ENCODE peak calls at places on chromosomes 6 and 20, in five cellular contexts. One of them, this sample, is unnamed. For H3K36me3, the result is how much of the 10 kb centered on the place peaks cover.

GRCh38 chr20:63830821-63831593 is at the start of gene ZBTB46:
- DNase-seq in breast epithelium: no peak
- DNase-seq in body of pancreas: peak
- DNase-seq in OCI-LY7: peak
- DNase-seq in Panc1: no peak
- DNase-seq in this sample: no peak

GRCh38 chr6:38876470-38876869 is 161.4 kb downstream of the DNAH8 start:
- DNase-seq in breast epithelium: no peak
- DNase-seq in body of pancreas: no peak
- DNase-seq in OCI-LY7: no peak
- DNase-seq in Panc1: no peak
- DNase-seq in this sample: no peak

GRCh38 chr6:82906489-82906888 is 159.2 kb downstream of the UBE3D start:
- DNase-seq in breast epithelium: no peak
- DNase-seq in body of pancreas: no peak
- DNase-seq in OCI-LY7: no peak
- DNase-seq in Panc1: no peak
- DNase-seq in this sample: no peak

GRCh38 chr20:62212309-62212708 is 7.8 kb downstream of the HRH3 start:
- DNase-seq in breast epithelium: no peak
- DNase-seq in body of pancreas: no peak
- DNase-seq in OCI-LY7: no peak
- DNase-seq in Panc1: no peak
- DNase-seq in this sample: no peak

GRCh38 chr6:152273002-152273401 is 364.2 kb downstream of the SYNE1 start:
- DNase-seq in breast epithelium: no peak
- DNase-seq in body of pancreas: no peak
- DNase-seq in OCI-LY7: no peak
- DNase-seq in Panc1: no peak
- DNase-seq in this sample: no peak

GRCh38 chr6:39166918-39167301 is 51.9 kb upstream of the SAYSD1 start:
- DNase-seq in breast epithelium: no peak
- DNase-seq in body of pancreas: no peak
- DNase-seq in OCI-LY7: no peak
- DNase-seq in Panc1: no peak
- DNase-seq in this sample: no peak

GRCh38 chr6:15086273-15087158 is 159.4 kb upstream of the JARID2 start:
- DNase-seq in breast epithelium: no peak
- DNase-seq in body of pancreas: no peak
- DNase-seq in OCI-LY7: peak
- DNase-seq in Panc1: no peak
- DNase-seq in this sample: no peak

GRCh38 chr20:58001381-58001780 is 227.1 kb downstream of the ANKRD60 start:
- DNase-seq in breast epithelium: no peak
- DNase-seq in body of pancreas: peak
- DNase-seq in OCI-LY7: no peak
- DNase-seq in Panc1: no peak
- DNase-seq in this sample: no peak

GRCh38 chr6:124819340-124819739 is 142.9 kb upstream of the RNF217 start:
- DNase-seq in breast epithelium: no peak
- DNase-seq in body of pancreas: no peak
- DNase-seq in OCI-LY7: no peak
- DNase-seq in Panc1: no peak
- DNase-seq in this sample: no peak

GRCh38 chr20:37239026-37239451 is 22.6 kb downstream of the GHRH start:
- DNase-seq in breast epithelium: no peak
- DNase-seq in body of pancreas: peak
- DNase-seq in OCI-LY7: no peak
- DNase-seq in Panc1: no peak
- DNase-seq in this sample: no peak

GRCh38 chr6:111580401-111580800 is 25.3 kb downstream of the TRAF3IP2 start:
- DNase-seq in breast epithelium: no peak
- DNase-seq in body of pancreas: no peak
- DNase-seq in OCI-LY7: no peak
- DNase-seq in Panc1: no peak
- DNase-seq in this sample: no peak

GRCh38 chr6:167788531-167788903 is 38.2 kb upstream of the AFDN start:
- DNase-seq in breast epithelium: no peak
- DNase-seq in body of pancreas: no peak
- DNase-seq in OCI-LY7: no peak
- DNase-seq in Panc1: no peak
- DNase-seq in this sample: no peak

GRCh38 chr6:84645563-84646266 is 118.7 kb downstream of the TBX18 start:
- DNase-seq in breast epithelium: no peak
- DNase-seq in body of pancreas: no peak
- DNase-seq in OCI-LY7: no peak
- DNase-seq in Panc1: no peak
- DNase-seq in this sample: peak

GRCh38 chr20:1478566-1478965 is 11.9 kb upstream of the NSFL1C start:
- DNase-seq in breast epithelium: no peak
- DNase-seq in body of pancreas: no peak
- DNase-seq in OCI-LY7: no peak
- DNase-seq in Panc1: peak
- DNase-seq in this sample: peak

GRCh38 chr6:134678436-134678889 is 271.4 kb downstream of the ALDH8A1 start:
- DNase-seq in breast epithelium: no peak
- DNase-seq in body of pancreas: peak
- DNase-seq in OCI-LY7: no peak
- DNase-seq in Panc1: no peak
- DNase-seq in this sample: no peak

GRCh38 chr20:44208165-44208564 is 2.4 kb downstream of the OSER1 start:
- DNase-seq in breast epithelium: no peak
- DNase-seq in body of pancreas: no peak
- DNase-seq in OCI-LY7: peak
- DNase-seq in Panc1: no peak
- DNase-seq in this sample: no peak
- H3K4me3 ChIP-seq in breast epithelium: peak
- H3K4me3 ChIP-seq in body of pancreas: no peak
- H3K4me3 ChIP-seq in OCI-LY7: peak
- H3K4me3 ChIP-seq in Panc1: peak
- H3K4me3 ChIP-seq in this sample: peak

GRCh38 chr20:56630506-56631317 is 1.6 kb downstream of the TFAP2C start:
- DNase-seq in breast epithelium: no peak
- DNase-seq in body of pancreas: no peak
- DNase-seq in OCI-LY7: no peak
- DNase-seq in Panc1: no peak
- DNase-seq in this sample: no peak
- TF ChIP-seq CTCF in breast epithelium: no peak
- TF ChIP-seq CTCF in body of pancreas: peak
- TF ChIP-seq CTCF in OCI-LY7: no peak
- TF ChIP-seq CTCF in Panc1: peak
- TF ChIP-seq CTCF in this sample: no peak

GRCh38 chr6:35613762-35614161 is 75.0 kb downstream of the FKBP5 start:
- DNase-seq in breast epithelium: no peak
- DNase-seq in body of pancreas: no peak
- DNase-seq in OCI-LY7: no peak
- DNase-seq in Panc1: no peak
- DNase-seq in this sample: no peak
- H3K36me3 ChIP-seq in breast epithelium: under half
- H3K36me3 ChIP-seq in body of pancreas: under half
- H3K36me3 ChIP-seq in OCI-LY7: half or more
- H3K36me3 ChIP-seq in Panc1: under half
- H3K36me3 ChIP-seq in this sample: under half

GRCh38 chr20:21225215-21225947 is 77.8 kb upstream of the XRN2 start:
- DNase-seq in breast epithelium: no peak
- DNase-seq in body of pancreas: no peak
- DNase-seq in OCI-LY7: no peak
- DNase-seq in Panc1: no peak
- DNase-seq in this sample: no peak
- H3K4me3 ChIP-seq in breast epithelium: no peak
- H3K4me3 ChIP-seq in body of pancreas: no peak
- H3K4me3 ChIP-seq in OCI-LY7: no peak
- H3K4me3 ChIP-seq in Panc1: no peak
- H3K4me3 ChIP-seq in this sample: no peak

GRCh38 chr6:6220718-6221117 is 99.7 kb downstream of the F13A1 start:
- DNase-seq in breast epithelium: no peak
- DNase-seq in body of pancreas: no peak
- DNase-seq in OCI-LY7: peak
- DNase-seq in Panc1: no peak
- DNase-seq in this sample: no peak

GRCh38 chr6:6221829-6222535 is 98.5 kb downstream of the F13A1 start:
- DNase-seq in breast epithelium: no peak
- DNase-seq in body of pancreas: peak
- DNase-seq in OCI-LY7: peak
- DNase-seq in Panc1: no peak
- DNase-seq in this sample: no peak

GRCh38 chr6:6227896-6228295 is 92.6 kb downstream of the F13A1 start:
- DNase-seq in breast epithelium: no peak
- DNase-seq in body of pancreas: no peak
- DNase-seq in OCI-LY7: no peak
- DNase-seq in Panc1: no peak
- DNase-seq in this sample: no peak

GRCh38 chr6:6225885-6226284 is 94.6 kb downstream of the F13A1 start:
- DNase-seq in breast epithelium: no peak
- DNase-seq in body of pancreas: no peak
- DNase-seq in OCI-LY7: no peak
- DNase-seq in Panc1: no peak
- DNase-seq in this sample: no peak

GRCh38 chr6:6224933-6225486 is 95.5 kb downstream of the F13A1 start:
- DNase-seq in breast epithelium: no peak
- DNase-seq in body of pancreas: no peak
- DNase-seq in OCI-LY7: no peak
- DNase-seq in Panc1: no peak
- DNase-seq in this sample: no peak
- TF ChIP-seq CTCF in breast epithelium: no peak
- TF ChIP-seq CTCF in body of pancreas: no peak
- TF ChIP-seq CTCF in OCI-LY7: no peak
- TF ChIP-seq CTCF in Panc1: peak
- TF ChIP-seq CTCF in this sample: no peak

This sample was measured in BJ.